ENCODE peak calls at places on chromosomes 5 and 9, in nine cellular contexts. W is foreskin fibroblast; O is cardiac fibroblast; F is AG04450; B is CD8-positive, alpha-beta memory T cell; M is neuronal stem cell; K is small intestine; J is brain microvascular endothelial cell; T is left ventricle myocardium inferior. V is an unnamed sample.

GRCh38 chr5:119070828-119071572 is at the start of gene DMXL1:
- DNase-seq in O (peak), F (peak), M (peak), J (peak), B (peak), T (peak), W (peak), K (peak), V (peak)

GRCh38 chr5:157820593-157821252 is 38.2 kb downstream of the CLINT1 start:
- DNase-seq in O (peak), J (peak), B (no peak), K (peak), T (no peak), M (peak), W (no peak), F (peak), V (peak)

GRCh38 chr5:132495063-132495671 is 4.6 kb upstream of the IRF1 start:
- DNase-seq in K (no peak), M (no peak), B (no peak), F (no peak), O (no peak), J (no peak), T (no peak), W (no peak), V (peak)

GRCh38 chr5:79193643-79194042 is 42.3 kb upstream of the JMY start:
- DNase-seq in W (peak), O (no peak), F (no peak), B (no peak), T (no peak), J (no peak), K (no peak), M (no peak), V (no peak)

GRCh38 chr9:111937781-111938426 is 41.3 kb downstream of the UGCG start:
- DNase-seq in K (no peak), J (peak), F (no peak), M (no peak), O (peak), B (peak), T (peak), W (no peak), V (peak)

GRCh38 chr9:112233769-112234168 is 58.7 kb upstream of the SUSD1 start:
- DNase-seq in W (peak), M (no peak), K (no peak), O (peak), B (no peak), T (no peak), F (peak), J (peak), V (no peak)

GRCh38 chr5:54547711-54548250 is 30.2 kb downstream of the SNX18 start:
- DNase-seq in J (peak), B (no peak), M (no peak), O (peak), W (peak), T (peak), F (peak), K (peak), V (peak)

GRCh38 chr5:154698681-154699275 is 56.4 kb upstream of the LARP1 start:
- DNase-seq in M (no peak), O (peak), W (no peak), K (no peak), T (no peak), B (no peak), F (no peak), J (no peak), V (no peak)

GRCh38 chr9:131610231-131610761 is 65.0 kb downstream of the PRRT1B start:
- DNase-seq in T (no peak), M (no peak), F (peak), K (no peak), J (no peak), B (no peak), O (peak), W (peak), V (peak)

GRCh38 chr9:94139672-94140417 is 55.6 kb downstream of the PTPDC1 start:
- DNase-seq in T (peak), F (peak), M (no peak), K (no peak), B (no peak), J (peak), W (peak), O (peak), V (peak)

GRCh38 chr5:173230741-173231380 is 4.1 kb downstream of the NKX2-5 start:
- DNase-seq in K (no peak), B (no peak), F (no peak), J (no peak), M (no peak), W (no peak), T (no peak), O (no peak), V (no peak)
- H3K4me3 ChIP-seq in K (no peak), B (no peak), F (no peak), J (no peak), M (no peak), W (no peak), T (peak), O (peak), V (no peak)

DNA sequence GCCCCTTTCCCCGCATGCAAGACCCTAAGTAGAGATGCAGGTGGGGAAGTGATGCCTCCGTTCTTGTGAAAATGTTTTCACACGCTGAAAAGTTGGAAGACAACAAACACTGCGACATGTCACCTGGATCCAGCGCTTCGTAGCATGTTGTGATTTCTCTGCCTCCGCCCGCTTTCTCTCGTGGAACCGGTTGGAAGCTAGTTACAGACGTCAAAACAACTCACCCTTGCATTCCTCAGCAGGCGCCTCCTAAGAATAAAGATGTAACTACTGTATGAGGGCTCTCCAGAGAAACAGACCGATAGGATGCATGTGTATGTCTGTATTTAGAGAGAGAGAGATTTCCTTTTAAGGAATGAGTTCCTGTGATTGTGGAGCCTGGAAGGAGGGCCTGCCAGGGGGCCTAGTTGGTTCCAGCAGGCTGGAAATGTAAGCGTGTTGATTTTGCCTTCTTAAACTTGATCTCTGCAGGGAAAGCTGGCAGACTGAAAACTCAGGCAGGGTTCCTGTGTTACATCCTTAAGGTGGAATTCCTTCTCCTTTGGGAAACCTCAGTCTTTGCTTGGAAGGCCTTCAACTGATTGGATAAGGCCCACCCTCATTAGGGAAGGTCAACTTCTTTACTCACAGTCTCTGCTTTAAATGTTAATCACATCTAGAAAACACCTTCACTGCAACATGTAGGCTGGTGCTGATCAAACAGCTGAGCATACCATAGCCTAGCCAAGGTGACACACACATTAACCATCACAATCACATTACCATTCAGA is 163.7 kb downstream of the SYK start:
- DNase-seq in J (peak), O (peak), M (no peak), K (no peak), T (no peak), F (no peak), W (no peak), B (no peak), V (no peak)
- H3K4me3 ChIP-seq in J (no peak), O (no peak), M (no peak), K (no peak), T (peak), F (no peak), W (no peak), B (no peak), V (peak)

GRCh38 chr5:142685418-142686209 is at the start of gene FGF1:
- DNase-seq in K (no peak), B (no peak), O (peak), J (peak), M (no peak), F (no peak), T (peak), W (peak), V (no peak)
- H3K4me3 ChIP-seq in K (no peak), B (no peak), O (no peak), J (no peak), M (no peak), F (no peak), T (peak), W (no peak), V (no peak)

GRCh38 chr9:129335456-129336129 is 157.5 kb upstream of the IER5L start:
- DNase-seq in F (no peak), W (no peak), K (no peak), M (no peak), O (peak), B (no peak), T (no peak), J (no peak), V (no peak)

GRCh38 chr9:129336601-129337286 is 158.7 kb upstream of the IER5L start:
- DNase-seq in T (no peak), J (no peak), M (no peak), O (peak), W (peak), K (peak), B (no peak), F (no peak), V (peak)

GRCh38 chr9:129338701-129339445 is 160.8 kb upstream of the IER5L start:
- DNase-seq in J (peak), W (peak), M (no peak), F (no peak), B (no peak), T (no peak), K (no peak), O (peak), V (no peak)

GRCh38 chr9:129336130-129336528 is 158.1 kb upstream of the IER5L start:
- DNase-seq in B (no peak), T (no peak), F (no peak), W (peak), K (no peak), J (peak), M (no peak), O (peak), V (no peak)

GRCh38 chr9:129337287-129338140 is 159.5 kb upstream of the IER5L start:
- DNase-seq in T (no peak), J (no peak), M (no peak), B (no peak), O (no peak), F (no peak), W (no peak), K (no peak), V (peak)
- H3K4me3 ChIP-seq in T (peak), J (no peak), M (no peak), B (no peak), O (peak), F (no peak), W (peak), K (no peak), V (peak)

GRCh38 chr9:88258587-88258986 is 120.3 kb upstream of the SPATA31C2 start:
- DNase-seq in O (peak), K (no peak), M (no peak), B (no peak), F (no peak), J (no peak), T (peak), W (no peak), V (peak)
- H3K4me3 ChIP-seq in O (no peak), K (no peak), M (no peak), B (no peak), F (no peak), J (no peak), T (no peak), W (no peak), V (no peak)

GRCh38 chr9:129995409-129996160 is 47.4 kb downstream of the FNBP1 start:
- DNase-seq in T (no peak), F (no peak), O (peak), J (peak), M (no peak), W (peak), B (no peak), K (no peak), V (no peak)
- H3K4me3 ChIP-seq in T (no peak), F (no peak), O (no peak), J (no peak), M (no peak), W (no peak), B (no peak), K (no peak), V (no peak)

GRCh38 chr9:101383361-101383760 is 1.4 kb downstream of the BAAT start:
- DNase-seq in K (no peak), M (no peak), J (no peak), O (no peak), T (no peak), W (no peak), B (no peak), F (no peak), V (no peak)
- H3K4me3 ChIP-seq in K (no peak), M (no peak), J (no peak), O (no peak), T (no peak), W (no peak), B (no peak), F (no peak), V (no peak)

V was measured in ovary.